ENCODE peak calls at places on chromosomes 11 and 22, in seven cellular contexts. A, U, H, X, R, N and I are unnamed samples.

GRCh38 chr11:10568486-10568941 is at the start of gene LYVE1:
- DNase-seq in R (no peak), X (no peak), N (peak; percentile 84), U (no peak), H (no peak), A (no peak), I (no peak)

GRCh38 chr11:79160786-79161403 is 279.9 kb downstream of the TENM4 start:
- DNase-seq in N (no peak), A (no peak), R (no peak), U (no peak), X (no peak), H (peak; percentile 58), I (no peak)

GRCh38 chr11:79383874-79384273 is 57.0 kb downstream of the TENM4 start:
- DNase-seq in A (no peak), N (no peak), X (no peak), H (no peak), U (no peak), R (no peak), I (no peak)

GRCh38 chr11:69915151-69915500 is 95.9 kb upstream of the FGF3 start:
- DNase-seq in A (no peak), H (no peak), R (no peak), N (peak; percentile 60), X (no peak), U (peak; percentile 76), I (no peak)

GRCh38 chr11:65793144-65793581 is 6.3 kb downstream of the OVOL1 start:
- DNase-seq in X (no peak), U (peak; percentile 92), N (no peak), R (no peak), H (no peak), A (peak; percentile 89), I (no peak)

GRCh38 chr11:82823635-82824614 is 76.3 kb downstream of the PRCP start:
- DNase-seq in U (no peak), X (no peak), A (no peak), H (no peak), R (no peak), N (no peak), I (no peak)

GRCh38 chr11:128565881-128566280 is 21.5 kb downstream of the ETS1 start:
- DNase-seq in A (no peak), H (no peak), U (no peak), R (no peak), N (no peak), X (peak; percentile 23), I (no peak)

GRCh38 chr22:48021946-48022345 is 1259.5 kb downstream of the TBC1D22A start:
- DNase-seq in X (no peak), A (no peak), N (no peak), H (no peak), R (no peak), U (no peak), I (no peak)

GRCh38 chr11:75204012-75204674 is 36.4 kb upstream of the TPBGL start:
- DNase-seq in N (no peak), X (no peak), A (no peak), H (no peak), U (no peak), R (no peak), I (no peak)

GRCh38 chr11:8814923-8815240 is 96.1 kb upstream of the AKIP1 start:
- DNase-seq in R (no peak), X (no peak), A (no peak), U (no peak), N (no peak), H (no peak), I (no peak)

GRCh38 chr22:37100589-37101127 is 8.9 kb downstream of the TMPRSS6 start:
- DNase-seq in A (no peak), U (no peak), N (no peak), R (no peak), X (no peak), H (peak; percentile 21), I (no peak)

GRCh38 chr11:9936754-9937153 is 272.9 kb downstream of the SWAP70 start:
- DNase-seq in U (no peak), A (no peak), X (no peak), R (no peak), H (no peak), N (no peak), I (no peak)

GRCh38 chr11:44914105-44914504 is 36.6 kb downstream of the TP53I11 start:
- DNase-seq in U (no peak), X (no peak), N (no peak), H (no peak), A (no peak), R (no peak), I (no peak)

GRCh38 chr22:31244044-31244942 is 32.2 kb downstream of the LIMK2 start:
- DNase-seq in R (no peak), A (no peak), N (peak; percentile 92), X (no peak), U (no peak), H (peak; percentile 69), I (no peak)

GRCh38 chr22:42360348-42360747 is 71.9 kb downstream of the NFAM1 start:
- DNase-seq in H (no peak), N (no peak), X (no peak), A (no peak), R (no peak), U (no peak), I (no peak)

GRCh38 chr11:116310215-116310614 is 462.6 kb downstream of the BUD13 start:
- DNase-seq in A (no peak), H (no peak), X (no peak), R (no peak), N (no peak), U (no peak), I (no peak)

GRCh38 chr11:46144741-46145140 is 23.5 kb upstream of the PHF21A start:
- DNase-seq in U (no peak), H (no peak), A (no peak), X (no peak), R (no peak), N (no peak), I (no peak)

GRCh38 chr11:23112987-23113886 is 253.0 kb upstream of the CCDC179 start:
- DNase-seq in H (peak; percentile 60), X (no peak), N (peak; percentile 42), U (no peak), R (peak; percentile 31), A (no peak), I (no peak)

GRCh38 chr11:63564056-63564784 is 1.0 kb upstream of the PLAAT2 start:
- DNase-seq in X (no peak), R (peak; percentile 74), A (peak; percentile 15), N (no peak), U (no peak), H (no peak), I (no peak)

GRCh38 chr11:61091373-61092279 is 10.7 kb upstream of the CD5 start:
- DNase-seq in X (no peak), H (peak; percentile 31), A (no peak), N (peak; percentile 31), R (peak; percentile 56), U (no peak), I (no peak)

GRCh38 chr11:61090092-61090491 is 12.2 kb upstream of the CD5 start:
- DNase-seq in U (no peak), X (no peak), A (no peak), N (no peak), H (no peak), R (no peak), I (no peak)

GRCh38 chr11:61090521-61090920 is 11.8 kb upstream of the CD5 start:
- DNase-seq in U (no peak), H (no peak), R (no peak), N (no peak), X (no peak), A (no peak), I (no peak)

GRCh38 chr11:61092280-61092766 is 10.0 kb upstream of the CD5 start:
- DNase-seq in N (no peak), R (peak; percentile 59), A (no peak), U (no peak), H (no peak), X (no peak), I (no peak)

GRCh38 chr11:61090982-61091372 is 11.3 kb upstream of the CD5 start:
- DNase-seq in X (no peak), N (no peak), A (no peak), H (no peak), R (no peak), U (no peak), I (no peak)
- TF ChIP-seq CTCF in X (no peak), N (no peak), A (no peak), H (no peak), R (no peak), U (no peak), I (no peak)

GRCh38 chr22:45885941-45886395 is 91.0 kb downstream of the WNT7B start:
- DNase-seq in U (peak; percentile 68), A (no peak), X (no peak), H (no peak), R (no peak), N (no peak), I (no peak)

GRCh38 chr22:45883811-45884170 is 93.2 kb downstream of the WNT7B start:
- DNase-seq in N (no peak), R (no peak), A (no peak), H (no peak), X (no peak), U (no peak), I (no peak)

GRCh38 chr22:45884201-45885067 is 92.5 kb downstream of the WNT7B start:
- DNase-seq in U (peak; percentile 63), A (no peak), H (no peak), N (no peak), R (no peak), X (no peak), I (no peak)

GRCh38 chr22:45886502-45886901 is 90.5 kb downstream of the WNT7B start:
- DNase-seq in N (no peak), A (no peak), X (no peak), U (no peak), R (no peak), H (no peak), I (no peak)

DNA sequence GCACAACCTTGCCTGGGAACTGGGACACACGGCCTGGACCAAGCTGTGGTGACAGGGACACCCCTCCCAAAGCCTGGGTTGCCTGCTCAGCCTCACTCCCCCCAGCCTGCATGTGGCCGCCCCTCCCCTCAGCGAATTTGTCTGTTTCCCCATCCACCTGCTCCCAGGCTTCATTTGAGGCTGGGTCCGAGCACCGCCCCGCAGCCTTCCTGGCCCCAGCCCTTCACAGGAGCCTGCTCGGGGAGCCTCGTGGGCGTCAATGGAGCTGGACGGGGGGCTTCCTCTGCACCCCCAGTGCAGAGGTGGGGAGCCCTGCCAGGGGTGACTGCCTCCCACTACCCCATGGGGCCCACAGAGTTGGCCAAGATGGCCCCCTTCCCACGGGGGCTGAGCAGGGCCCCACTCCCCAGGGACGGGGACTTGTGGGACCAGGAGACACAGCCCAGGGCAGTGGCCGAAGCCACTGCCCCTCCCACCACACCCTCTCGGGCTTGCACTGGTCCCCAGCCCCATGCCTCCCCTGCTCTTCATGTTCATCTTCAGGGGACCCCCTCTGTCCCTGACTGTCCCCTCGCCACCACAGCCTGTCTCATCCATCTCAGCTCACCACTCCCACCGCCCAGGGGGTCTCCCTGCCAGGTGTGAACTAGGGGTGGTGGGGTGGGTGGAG is 91.7 kb downstream of the WNT7B start:
- DNase-seq in H (no peak), X (no peak), A (no peak), U (no peak), N (no peak), R (no peak), I (no peak)
- TF ChIP-seq CTCF in H (no peak), X (no peak), A (no peak), U (no peak), N (no peak), R (no peak), I (no peak)

GRCh38 chr11:47216141-47216798 is 1.5 kb downstream of the DDB2 start:
- DNase-seq in N (peak; percentile 81), X (no peak), R (peak; percentile 62), H (peak; percentile 62), A (no peak), U (peak; percentile 75), I (no peak)
- TF ChIP-seq CTCF in N (peak; percentile 7), X (no peak), R (peak; percentile 34), H (no peak), A (no peak), U (no peak), I (no peak)

GRCh38 chr11:31236052-31236652 is 133.4 kb downstream of the DCDC1 start:
- DNase-seq in R (no peak), N (no peak), U (no peak), A (no peak), H (no peak), X (no peak), I (no peak)
- TF ChIP-seq CTCF in R (peak; percentile 42), N (peak; percentile 27), U (peak; percentile 62), A (no peak), H (peak; percentile 34), X (no peak), I (no peak)